ENCODE peak calls at places on chromosomes 3 and 15, in five cellular contexts. R is GDM1, D is mesothelial cell of epicardium, W is A172, E is astrocyte. P is an unnamed sample.
A peak's percentile ranks its signal among the peaks of the same experiment; 100 is the strongest.

GRCh38 chr3:98593046-98593936 is at the start of gene CPOX:
- DNase-seq in R (peak; percentile 74), D (peak; percentile 82), W (peak; percentile 86), E (peak; percentile 79), P (peak; percentile 97)

GRCh38 chr3:81087607-81088006 is 673.8 kb downstream of the GBE1 start:
- DNase-seq in R (no peak), D (no peak), W (no peak), E (no peak), P (no peak)

GRCh38 chr15:55694652-55695150 is 48.3 kb downstream of the PRTG start:
- DNase-seq in R (no peak), D (no peak), W (no peak), E (peak; percentile 54), P (no peak)

GRCh38 chr3:21573291-21573690 is 177.7 kb downstream of the ZNF385D start:
- DNase-seq in R (no peak), D (no peak), W (peak; percentile 14), E (peak; percentile 54), P (no peak)

GRCh38 chr3:114770874-114771273 is 376.2 kb downstream of the ZBTB20 start:
- DNase-seq in R (no peak), D (no peak), W (no peak), E (peak; percentile 3), P (no peak)

GRCh38 chr3:81658322-81658997 is 103.0 kb downstream of the GBE1 start:
- DNase-seq in R (no peak), D (no peak), W (no peak), E (no peak), P (no peak)

GRCh38 chr3:146117406-146118285 is 43.3 kb downstream of the PLOD2 start:
- DNase-seq in R (no peak), D (no peak), W (peak; percentile 2), E (peak; percentile 87), P (no peak)

GRCh38 chr15:51387699-51388041 is 46.2 kb downstream of the GLDN start:
- DNase-seq in R (no peak), D (no peak), W (no peak), E (no peak), P (no peak)

GRCh38 chr3:150286390-150287147 is 121.5 kb upstream of the TSC22D2 start:
- DNase-seq in R (peak; percentile 21), D (no peak), W (peak; percentile 76), E (peak; percentile 49), P (no peak)

GRCh38 chr15:56244811-56245576 is 1.3 kb upstream of the RFX7 start:
- DNase-seq in R (no peak), D (no peak), W (no peak), E (no peak), P (peak; percentile 85)

GRCh38 chr3:4904801-4905695 is 74.2 kb upstream of the BHLHE40 start:
- DNase-seq in R (no peak), D (no peak), W (no peak), E (peak; percentile 29), P (no peak)

GRCh38 chr3:148990211-148990610 is 1.1 kb upstream of the GYG1 start:
- DNase-seq in R (no peak), D (no peak), W (no peak), E (no peak), P (no peak)

GRCh38 chr3:17605032-17605431 is 137.4 kb downstream of the TBC1D5 start:
- DNase-seq in R (no peak), D (no peak), W (peak; percentile 79), E (peak; percentile 88), P (no peak)

GRCh38 chr3:193190387-193190786 is 50.6 kb upstream of the PLAAT1 start:
- DNase-seq in R (peak; percentile 35), D (no peak), W (peak; percentile 16), E (peak; percentile 6), P (no peak)

GRCh38 chr3:56042326-56042951 is 425.8 kb downstream of the ERC2 start:
- DNase-seq in R (peak; percentile 1), D (no peak), W (peak; percentile 47), E (peak; percentile 50), P (no peak)

GRCh38 chr15:28901987-28902745 is 16.4 kb downstream of the APBA2 start:
- DNase-seq in R (no peak), D (no peak), W (no peak), E (no peak), P (peak; percentile 50)

GRCh38 chr15:70025413-70026296 is 72.1 kb downstream of the TLE3 start:
- DNase-seq in R (no peak), D (no peak), W (no peak), E (no peak), P (peak; percentile 56)

GRCh38 chr3:4524423-4524769 is 31.2 kb downstream of the ITPR1 start:
- DNase-seq in R (no peak), D (no peak), W (no peak), E (peak; percentile 4), P (no peak)

GRCh38 chr3:196941846-196942225 is 492 bp downstream of the NCBP2 start:
- DNase-seq in R (peak; percentile 43), D (no peak), W (no peak), E (peak; percentile 39), P (peak; percentile 86)

GRCh38 chr3:177835008-177835407 is 637.7 kb upstream of the TBL1XR1 start:
- DNase-seq in R (peak; percentile 87), D (no peak), W (peak; percentile 97), E (peak; percentile 99), P (no peak)

GRCh38 chr3:188590556-188590955 is 436.6 kb downstream of the LPP start:
- DNase-seq in R (no peak), D (no peak), W (no peak), E (no peak), P (no peak)

GRCh38 chr3:39275963-39276593 is 3.8 kb downstream of the CX3CR1 start:
- DNase-seq in R (no peak), D (no peak), W (no peak), E (no peak), P (no peak)

GRCh38 chr15:91308209-91308608 is 208.2 kb downstream of the SV2B start:
- DNase-seq in R (no peak), D (no peak), W (no peak), E (no peak), P (no peak)

GRCh38 chr15:69080203-69080957 is 65.9 kb downstream of the NOX5 start:
- DNase-seq in R (no peak), D (no peak), W (no peak), E (peak; percentile 12), P (no peak)

GRCh38 chr15:71677766-71678165 is 132.6 kb upstream of the NR2E3 start:
- DNase-seq in R (no peak), D (no peak), W (no peak), E (no peak), P (no peak)

GRCh38 chr3:178194547-178194946 is 341.7 kb upstream of the KCNMB2 start:
- DNase-seq in R (no peak), D (no peak), W (no peak), E (peak; percentile 37), P (no peak)

GRCh38 chr15:65355173-65355982 is 22.4 kb downstream of the IGDCC3 start:
- DNase-seq in R (no peak), D (no peak), W (no peak), E (no peak), P (peak; percentile 18)

GRCh38 chr3:28134792-28135375 is 106.5 kb upstream of the CMC1 start:
- DNase-seq in R (no peak), D (no peak), W (no peak), E (no peak), P (no peak)

GRCh38 chr15:34327906-34328305 is 9.7 kb downstream of the SLC12A6 start:
- DNase-seq in R (no peak), D (no peak), W (no peak), E (no peak), P (no peak)

GRCh38 chr15:74040115-74040850 is 42.1 kb downstream of the GOLGA6A start:
- DNase-seq in R (no peak), D (no peak), W (peak; percentile 96), E (peak; percentile 90), P (no peak)

GRCh38 chr3:79367066-79367465 is 400.7 kb downstream of the ROBO1 start:
- DNase-seq in R (no peak), D (no peak), W (peak; percentile 84), E (peak; percentile 81), P (no peak)

GRCh38 chr3:7977245-7978103 is 524.1 kb upstream of the LMCD1 start:
- DNase-seq in R (no peak), D (no peak), W (peak; percentile 81), E (peak; percentile 78), P (no peak)

GRCh38 chr15:71792521-71792920 is 17.8 kb upstream of the NR2E3 start:
- DNase-seq in R (no peak), D (no peak), W (peak; percentile 80), E (peak; percentile 83), P (no peak)

GRCh38 chr15:76575177-76576078 is 238.9 kb downstream of the ISL2 start:
- DNase-seq in R (no peak), D (no peak), W (no peak), E (peak; percentile 39), P (no peak)

GRCh38 chr15:97504031-97504430 is 456.5 kb upstream of the ARRDC4 start:
- DNase-seq in R (peak; percentile 24), D (no peak), W (peak; percentile 93), E (peak; percentile 56), P (no peak)